ENCODE peak calls at places on chromosomes 16 and 17, in ten cellular contexts. L is activated naive CD8-positive, alpha-beta T cell treated with anti-CD3 and anti-CD28 coated beads, Interleukin-2, amount 50 U/mL, for 24 hours; I is neuronal stem cell; G is COLO829; T is CD8-positive, alpha-beta T cell; A is activated T-helper 1 cell treated with anti-CD3 and anti-CD28 coated beads, Interleukin-12 subunit alpha, Interleukin-12 subunit beta, Interleukin-2, Interleukin-4 antibody, amounts not matched to agents 30 ng/mL and 10 ng/mL and 1 ng/mL, durations not matched to agents 14 hours and 24 hours and 36 hours; M is BJ; F is anterior cingulate cortex; P is AG10803; C is naive thymus-derived CD8-positive, alpha-beta T cell. U is an unnamed sample.

GRCh38 chr16:68005786-68006286 is 6.6 kb upstream of the DPEP2 start:
- DNase-seq in L (no peak), I (no peak), G (no peak), T (peak), A (peak), M (no peak), F (no peak), P (no peak), C (peak), U (peak)

GRCh38 chr17:44872131-44872768 is 24.6 kb downstream of the HIGD1B start:
- DNase-seq in L (no peak), I (no peak), G (no peak), T (no peak), A (no peak), M (no peak), F (no peak), P (peak), C (no peak), U (peak)

GRCh38 chr17:57461082-57461481 is 204.8 kb downstream of the MSI2 start:
- DNase-seq in L (peak), I (no peak), G (no peak), T (no peak), A (no peak), M (no peak), F (no peak), P (no peak), C (no peak), U (no peak)

GRCh38 chr17:42136654-42137051 is 14.0 kb downstream of the HSPB9 start:
- DNase-seq in L (no peak), I (no peak), G (no peak), T (no peak), A (no peak), M (no peak), F (no peak), P (no peak), C (no peak), U (no peak)

GRCh38 chr16:79897444-79898146 is 297.1 kb upstream of the MAF start:
- DNase-seq in L (no peak), I (no peak), G (peak), T (no peak), A (no peak), M (peak), F (no peak), P (no peak), C (no peak), U (no peak)

GRCh38 chr17:2710804-2711607 is 558 bp downstream of the CLUH start:
- DNase-seq in L (peak), I (no peak), G (no peak), T (peak), A (peak), M (no peak), F (no peak), P (no peak), C (no peak), U (no peak)

GRCh38 chr16:25118851-25119584 is 7.5 kb downstream of the LCMT1 start:
- DNase-seq in L (no peak), I (no peak), G (no peak), T (no peak), A (no peak), M (no peak), F (no peak), P (no peak), C (no peak), U (no peak)

GRCh38 chr17:56832446-56832845 is 1.3 kb downstream of the C17orf67 start:
- DNase-seq in L (no peak), I (no peak), G (no peak), T (no peak), A (no peak), M (no peak), F (no peak), P (no peak), C (no peak), U (no peak)

GRCh38 chr17:48441862-48442261 is 11.8 kb upstream of the SKAP1 start:
- DNase-seq in L (no peak), I (no peak), G (no peak), T (no peak), A (no peak), M (no peak), F (no peak), P (no peak), C (no peak), U (no peak)

GRCh38 chr17:14845562-14846335 is 419.4 kb downstream of the PMP22 start:
- DNase-seq in L (no peak), I (no peak), G (no peak), T (no peak), A (no peak), M (no peak), F (no peak), P (peak), C (no peak), U (no peak)

GRCh38 chr17:17177186-17177585 is 28.9 kb downstream of the PLD6 start:
- DNase-seq in L (no peak), I (no peak), G (no peak), T (no peak), A (no peak), M (no peak), F (no peak), P (no peak), C (peak), U (no peak)

GRCh38 chr17:6608321-6608720 is 32.2 kb downstream of the KIAA0753 start:
- DNase-seq in L (no peak), I (no peak), G (no peak), T (no peak), A (no peak), M (no peak), F (no peak), P (no peak), C (no peak), U (no peak)